ENCODE peak calls at places on chromosomes 3 and 15, in six cellular contexts. J is colonic mucosa, O is retinal pigment epithelial cell, Q is tibial artery, M is endothelial cell of umbilical vein, X is BE2C. Z is an unnamed sample.

GRCh38 chr3:32414527-32415202 is 23.0 kb downstream of the CMTM7 start:
- DNase-seq in O (no peak), M (peak; percentile 94), J (no peak), X (no peak), Q (no peak), Z (no peak)

GRCh38 chr15:74565381-74566085 is 24.5 kb downstream of the ARID3B start:
- DNase-seq in J (no peak), Q (no peak), O (no peak), M (no peak), X (no peak), Z (no peak)

GRCh38 chr15:36753173-36753572 is 173.7 kb downstream of the CDIN1 start:
- DNase-seq in M (no peak), Q (no peak), J (no peak), O (no peak), X (no peak), Z (no peak)

GRCh38 chr15:40092416-40093223 is 16.1 kb downstream of the BMF start:
- DNase-seq in X (no peak), J (peak; percentile 71), M (no peak), O (peak; percentile 97), Q (peak; percentile 87), Z (no peak)

GRCh38 chr15:49646891-49647290 is 26.0 kb downstream of the DTWD1 start:
- DNase-seq in M (no peak), J (no peak), X (no peak), Q (no peak), O (no peak), Z (no peak)

GRCh38 chr15:95497681-95498080 is 832.8 kb upstream of the NR2F2 start:
- DNase-seq in O (no peak), J (no peak), Q (no peak), M (no peak), X (no peak), Z (no peak)

GRCh38 chr15:63369766-63370165 is 11.9 kb downstream of the CA12 start:
- DNase-seq in O (no peak), J (no peak), Q (no peak), X (no peak), M (no peak), Z (no peak)

GRCh38 chr3:25449857-25450256 is 21.8 kb downstream of the RARB start:
- DNase-seq in J (no peak), X (no peak), O (no peak), Q (no peak), M (no peak), Z (no peak)

GRCh38 chr3:188947983-188948657 is 223.7 kb upstream of the TPRG1 start:
- DNase-seq in O (peak; percentile 98), X (peak; percentile 82), Q (peak; percentile 99), M (peak; percentile 84), J (peak; percentile 89), Z (no peak)

GRCh38 chr15:72368895-72369294 is 6.9 kb downstream of the HEXA start:
- DNase-seq in Q (peak; percentile 68), J (no peak), M (no peak), O (no peak), X (no peak), Z (no peak)

GRCh38 chr3:144060881-144061280 is 89.3 kb downstream of the DIPK2A start:
- DNase-seq in O (no peak), X (no peak), J (no peak), M (no peak), Q (no peak), Z (no peak)

GRCh38 chr15:36075333-36075732 is 504.1 kb upstream of the CDIN1 start:
- DNase-seq in J (no peak), O (no peak), M (no peak), Q (no peak), X (no peak), Z (no peak)

GRCh38 chr3:46617941-46618340 is 5.6 kb downstream of the FAM240A start:
- DNase-seq in M (no peak), Q (no peak), X (no peak), J (no peak), O (no peak), Z (no peak)

GRCh38 chr3:129315386-129315991 is 36.8 kb downstream of the HMCES start:
- DNase-seq in J (peak; percentile 44), O (no peak), X (no peak), Q (peak; percentile 79), M (peak; percentile 49), Z (peak; percentile 33)

GRCh38 chr3:80283783-80284182 is 516.0 kb upstream of the ROBO1 start:
- DNase-seq in M (no peak), X (no peak), Q (no peak), J (no peak), O (no peak), Z (no peak)

GRCh38 chr3:13543251-13543650 is 5.7 kb upstream of the FBLN2 start:
- DNase-seq in J (peak; percentile 40), O (peak; percentile 62), X (no peak), Q (peak; percentile 91), M (no peak), Z (no peak)

GRCh38 chr15:58458076-58458475 is 26.3 kb downstream of the LIPC start:
- DNase-seq in J (peak; percentile 61), X (no peak), M (peak; percentile 81), Q (no peak), O (no peak), Z (no peak)

GRCh38 chr3:58565621-58566397 is 11.4 kb downstream of the FAM107A start:
- DNase-seq in O (no peak), Q (peak; percentile 55), X (no peak), M (no peak), J (peak; percentile 14), Z (no peak)

GRCh38 chr15:89383635-89384604 is 49.3 kb upstream of the POLG start:
- DNase-seq in O (no peak), M (no peak), Q (no peak), X (peak; percentile 97), J (peak; percentile 34), Z (no peak)

GRCh38 chr3:172562881-172563835 is 39.9 kb upstream of the TNFSF10 start:
- DNase-seq in X (no peak), M (peak; percentile 90), O (peak; percentile 88), J (peak; percentile 41), Q (no peak), Z (no peak)

GRCh38 chr3:19256313-19256712 is 108.0 kb downstream of the KCNH8 start:
- DNase-seq in J (no peak), M (no peak), O (no peak), Q (no peak), X (peak; percentile 9), Z (no peak)

GRCh38 chr3:126132751-126133511 is 47.5 kb downstream of the ALDH1L1 start:
- DNase-seq in J (peak; percentile 9), M (no peak), O (no peak), X (no peak), Q (peak; percentile 51), Z (peak; percentile 7)

GRCh38 chr3:72331076-72331475 is 517.2 kb downstream of the SHQ1 start:
- DNase-seq in M (no peak), X (no peak), Q (no peak), O (no peak), J (no peak), Z (no peak)

GRCh38 chr15:45522179-45522930 is at the start of gene SLC30A4:
- DNase-seq in Q (peak; percentile 83), O (no peak), J (peak; percentile 65), M (peak; percentile 68), X (peak; percentile 60), Z (peak; percentile 69)

GRCh38 chr3:74693216-74693615 is 78.8 kb upstream of the CNTN3 start:
- DNase-seq in O (no peak), M (no peak), J (no peak), Q (no peak), X (no peak), Z (no peak)

GRCh38 chr15:89085289-89085906 is 2.9 kb upstream of the ABHD2 start:
- DNase-seq in X (peak; percentile 50), Q (no peak), M (no peak), J (no peak), O (no peak), Z (no peak)

GRCh38 chr3:127394031-127394430 is 106.2 kb upstream of the PRR20G start:
- DNase-seq in M (no peak), O (no peak), Q (peak; percentile 27), X (no peak), J (no peak), Z (no peak)
- TF ChIP-seq CTCF in M (no peak), O (no peak), Q (no peak), X (no peak), J (no peak), Z (no peak)

GRCh38 chr3:138800248-138800647 is 34.5 kb downstream of the PIK3CB start:
- DNase-seq in X (no peak), O (no peak), M (no peak), J (no peak), Q (no peak), Z (no peak)

GRCh38 chr3:138799822-138800221 is 34.9 kb downstream of the PIK3CB start:
- DNase-seq in O (no peak), X (no peak), Q (no peak), M (no peak), J (no peak), Z (no peak)

GRCh38 chr3:138797508-138798038 is 37.2 kb downstream of the PIK3CB start:
- DNase-seq in J (no peak), Q (no peak), X (no peak), M (no peak), O (no peak), Z (no peak)

GRCh38 chr3:138801792-138802191 is 32.9 kb downstream of the PIK3CB start:
- DNase-seq in Q (no peak), M (no peak), J (no peak), X (no peak), O (no peak), Z (no peak)

DNA sequence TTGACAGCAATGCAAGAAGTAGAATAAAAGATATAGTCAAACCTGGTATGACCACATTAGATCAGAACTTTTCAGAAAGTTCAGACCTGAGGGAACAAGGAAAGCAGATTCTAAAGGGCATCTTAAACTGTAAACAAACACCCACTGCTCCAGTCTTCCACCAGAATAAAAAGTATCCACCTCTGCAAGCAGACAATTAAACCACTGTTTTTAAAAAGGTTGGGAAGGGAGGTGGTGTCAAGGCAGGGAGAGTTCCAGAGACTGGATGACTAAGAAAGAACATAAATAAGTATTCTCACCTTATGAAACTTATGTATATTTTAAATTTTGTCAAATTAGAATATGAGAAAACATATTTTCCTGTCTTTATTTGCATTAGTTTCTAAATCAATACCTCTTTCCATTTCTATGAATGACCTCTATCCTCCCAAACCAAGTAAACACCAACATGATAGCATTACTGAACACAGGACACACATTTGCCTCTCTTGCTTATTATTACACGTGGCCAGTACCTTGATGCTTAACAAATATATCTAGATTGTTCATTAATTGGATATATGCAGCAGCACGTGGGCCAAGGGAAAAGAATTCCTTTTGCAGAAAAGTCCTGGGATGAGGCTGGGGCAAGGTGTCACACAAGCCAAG is 31.6 kb downstream of the PIK3CB start:
- DNase-seq in J (no peak), M (no peak), X (no peak), O (no peak), Q (no peak), Z (no peak)
- TF ChIP-seq CTCF in J (no peak), M (no peak), X (no peak), O (no peak), Q (no peak), Z (no peak)

GRCh38 chr3:22189616-22190015 is 438.6 kb upstream of the ZNF385D start:
- DNase-seq in M (no peak), X (no peak), J (no peak), O (no peak), Q (no peak), Z (no peak)
- TF ChIP-seq CTCF in M (no peak), X (no peak), J (no peak), O (no peak), Q (no peak), Z (no peak)

DNA sequence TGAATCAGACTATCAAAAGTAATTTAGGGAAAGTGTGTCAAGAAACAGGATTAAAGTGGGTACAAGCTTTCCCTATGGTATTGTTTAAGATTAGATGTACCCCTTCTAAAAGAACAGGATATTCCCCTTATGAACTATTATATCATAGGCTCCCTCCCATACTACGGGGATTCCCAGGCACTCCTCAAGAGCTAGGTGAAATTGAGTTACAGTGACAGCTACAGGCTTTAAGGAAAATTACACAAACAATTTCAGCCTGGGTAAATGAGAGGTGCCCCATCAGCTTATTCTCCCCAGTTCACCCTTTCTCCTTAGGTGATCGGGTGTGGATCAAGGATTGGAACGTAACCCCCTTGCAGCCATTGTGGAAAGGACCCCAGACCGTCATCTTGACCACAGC is 240.8 kb upstream of the CNTN6 start:
- DNase-seq in M (no peak), Q (no peak), O (no peak), X (no peak), J (no peak), Z (no peak)
- TF ChIP-seq CTCF in M (no peak), Q (no peak), O (peak; percentile 58), X (no peak), J (no peak), Z (no peak)

Z was measured in natural killer cell.